ENCODE peak calls at places on chromosomes 1 and 21, in five cellular contexts. One of them, this sample, is unnamed. For H3K27me3, the result is how much of the 10 kb centered on the place peaks cover.

GRCh38 chr21:16509466-16509865 is 779.7 kb downstream of the USP25 start:
- DNase-seq in fibroblast of lung: peak
- DNase-seq in ovary: no peak
- DNase-seq in transverse colon: no peak
- DNase-seq in left lung: no peak
- DNase-seq in this sample: no peak

GRCh38 chr1:231192620-231193163 is 30.8 kb downstream of the TRIM67 start:
- DNase-seq in transverse colon: peak
- DNase-seq in ovary: no peak
- DNase-seq in fibroblast of lung: peak
- DNase-seq in left lung: no peak
- DNase-seq in this sample: no peak

GRCh38 chr1:64654519-64655341 is 90.1 kb upstream of the RAVER2 start:
- DNase-seq in fibroblast of lung: peak
- DNase-seq in ovary: peak
- DNase-seq in left lung: no peak
- DNase-seq in transverse colon: no peak
- DNase-seq in this sample: no peak

GRCh38 chr1:19096036-19096833 is 113.8 kb downstream of the UBR4 start:
- DNase-seq in left lung: no peak
- DNase-seq in fibroblast of lung: no peak
- DNase-seq in transverse colon: peak
- DNase-seq in ovary: no peak
- DNase-seq in this sample: peak

GRCh38 chr1:107499139-107499744 is 358.4 kb downstream of the NTNG1 start:
- DNase-seq in ovary: no peak
- DNase-seq in transverse colon: no peak
- DNase-seq in left lung: no peak
- DNase-seq in fibroblast of lung: no peak
- DNase-seq in this sample: no peak

GRCh38 chr1:93489756-93490155 is 41.8 kb downstream of the FNBP1L start:
- DNase-seq in ovary: no peak
- DNase-seq in transverse colon: no peak
- DNase-seq in fibroblast of lung: peak
- DNase-seq in left lung: no peak
- DNase-seq in this sample: no peak

GRCh38 chr1:112335351-112335750 is 60.7 kb upstream of the CTTNBP2NL start:
- DNase-seq in transverse colon: no peak
- DNase-seq in fibroblast of lung: no peak
- DNase-seq in left lung: no peak
- DNase-seq in ovary: no peak
- DNase-seq in this sample: no peak

GRCh38 chr1:206792939-206793607 is 20.8 kb upstream of the IL10 start:
- DNase-seq in transverse colon: no peak
- DNase-seq in ovary: no peak
- DNase-seq in fibroblast of lung: peak
- DNase-seq in left lung: no peak
- DNase-seq in this sample: no peak

GRCh38 chr1:53734650-53735211 is 4.2 kb downstream of the GLIS1 start:
- DNase-seq in transverse colon: no peak
- DNase-seq in left lung: no peak
- DNase-seq in fibroblast of lung: peak
- DNase-seq in ovary: no peak
- DNase-seq in this sample: no peak

GRCh38 chr1:177838910-177839309 is 130.9 kb downstream of the SEC16B start:
- DNase-seq in left lung: no peak
- DNase-seq in ovary: no peak
- DNase-seq in transverse colon: no peak
- DNase-seq in fibroblast of lung: no peak
- DNase-seq in this sample: no peak

GRCh38 chr21:42655797-42656770 is 2.7 kb downstream of the PDE9A start:
- DNase-seq in left lung: peak
- DNase-seq in ovary: no peak
- DNase-seq in fibroblast of lung: no peak
- DNase-seq in transverse colon: peak
- DNase-seq in this sample: peak

GRCh38 chr1:200243042-200243437 is 166.8 kb downstream of the ZNF281 start:
- DNase-seq in fibroblast of lung: peak
- DNase-seq in left lung: no peak
- DNase-seq in transverse colon: no peak
- DNase-seq in ovary: no peak
- DNase-seq in this sample: no peak

GRCh38 chr1:94936861-94937620 is 10.1 kb upstream of the CNN3 start:
- DNase-seq in transverse colon: no peak
- DNase-seq in ovary: no peak
- DNase-seq in left lung: no peak
- DNase-seq in fibroblast of lung: no peak
- DNase-seq in this sample: no peak

GRCh38 chr1:109765483-109765815 is 1.7 kb upstream of the EPS8L3 start:
- DNase-seq in transverse colon: no peak
- DNase-seq in left lung: peak
- DNase-seq in ovary: no peak
- DNase-seq in fibroblast of lung: no peak
- DNase-seq in this sample: no peak

GRCh38 chr21:24436236-24436635 is 1171.0 kb downstream of the MRPL39 start:
- DNase-seq in left lung: no peak
- DNase-seq in fibroblast of lung: no peak
- DNase-seq in ovary: no peak
- DNase-seq in transverse colon: no peak
- DNase-seq in this sample: no peak

GRCh38 chr1:25707280-25708016 is 90.9 kb downstream of the MAN1C1 start:
- DNase-seq in transverse colon: no peak
- DNase-seq in left lung: no peak
- DNase-seq in fibroblast of lung: no peak
- DNase-seq in ovary: no peak
- DNase-seq in this sample: peak

GRCh38 chr1:15410223-15410883 is 665 bp downstream of the EFHD2 start:
- DNase-seq in transverse colon: no peak
- DNase-seq in ovary: no peak
- DNase-seq in fibroblast of lung: no peak
- DNase-seq in left lung: peak
- DNase-seq in this sample: peak

GRCh38 chr21:43782741-43783700 is 6.4 kb upstream of the RRP1 start:
- DNase-seq in transverse colon: no peak
- DNase-seq in left lung: no peak
- DNase-seq in fibroblast of lung: no peak
- DNase-seq in ovary: no peak
- DNase-seq in this sample: no peak

GRCh38 chr1:29210278-29211085 is 20.3 kb downstream of the MECR start:
- DNase-seq in left lung: no peak
- DNase-seq in transverse colon: no peak
- DNase-seq in fibroblast of lung: no peak
- DNase-seq in ovary: no peak
- DNase-seq in this sample: no peak

GRCh38 chr1:95438213-95438948 is 204.4 kb downstream of the RWDD3 start:
- DNase-seq in transverse colon: no peak
- DNase-seq in fibroblast of lung: no peak
- DNase-seq in ovary: no peak
- DNase-seq in left lung: no peak
- DNase-seq in this sample: peak

GRCh38 chr1:22089134-22089571 is 36.6 kb downstream of the CDC42 start:
- DNase-seq in transverse colon: no peak
- DNase-seq in fibroblast of lung: no peak
- DNase-seq in left lung: no peak
- DNase-seq in ovary: no peak
- DNase-seq in this sample: no peak

GRCh38 chr1:63632110-63632509 is 38.9 kb downstream of the PGM1 start:
- DNase-seq in fibroblast of lung: no peak
- DNase-seq in transverse colon: no peak
- DNase-seq in left lung: no peak
- DNase-seq in ovary: no peak
- DNase-seq in this sample: no peak

GRCh38 chr1:55040083-55040952 is 970 bp downstream of the PCSK9 start:
- DNase-seq in ovary: no peak
- DNase-seq in left lung: no peak
- DNase-seq in fibroblast of lung: peak
- DNase-seq in transverse colon: no peak
- DNase-seq in this sample: peak

GRCh38 chr1:46169811-46170454 is 5.0 kb upstream of the TSPAN1 start:
- DNase-seq in transverse colon: no peak
- DNase-seq in fibroblast of lung: no peak
- DNase-seq in left lung: no peak
- DNase-seq in ovary: no peak
- DNase-seq in this sample: no peak

GRCh38 chr1:170666661-170667060 is 2.7 kb downstream of the PRRX1 start:
- DNase-seq in transverse colon: no peak
- DNase-seq in fibroblast of lung: no peak
- DNase-seq in ovary: no peak
- DNase-seq in left lung: peak
- DNase-seq in this sample: peak

GRCh38 chr1:169494343-169494742 is 8.6 kb upstream of the SLC19A2 start:
- DNase-seq in left lung: no peak
- DNase-seq in fibroblast of lung: no peak
- DNase-seq in transverse colon: no peak
- DNase-seq in ovary: no peak
- DNase-seq in this sample: no peak

GRCh38 chr21:31335957-31336738 is 7.9 kb downstream of the TIAM1 start:
- DNase-seq in left lung: no peak
- DNase-seq in transverse colon: no peak
- DNase-seq in ovary: no peak
- DNase-seq in fibroblast of lung: peak
- DNase-seq in this sample: no peak

GRCh38 chr1:156496211-156496761 is 4.3 kb downstream of the MEF2D start:
- DNase-seq in fibroblast of lung: no peak
- DNase-seq in transverse colon: peak
- DNase-seq in left lung: no peak
- DNase-seq in ovary: no peak
- DNase-seq in this sample: no peak

GRCh38 chr1:164184273-164184672 is 374.7 kb upstream of the PBX1 start:
- DNase-seq in fibroblast of lung: no peak
- DNase-seq in ovary: no peak
- DNase-seq in transverse colon: peak
- DNase-seq in left lung: no peak
- DNase-seq in this sample: no peak

GRCh38 chr1:171218661-171219060 is 29.6 kb upstream of the FMO1 start:
- DNase-seq in ovary: no peak
- DNase-seq in transverse colon: no peak
- DNase-seq in fibroblast of lung: no peak
- DNase-seq in left lung: no peak
- DNase-seq in this sample: no peak

GRCh38 chr1:116763116-116763786 is 9.0 kb downstream of the CD2 start:
- DNase-seq in fibroblast of lung: peak
- DNase-seq in transverse colon: no peak
- DNase-seq in ovary: no peak
- DNase-seq in left lung: no peak
- DNase-seq in this sample: no peak

GRCh38 chr1:202133521-202133920 is 10.8 kb downstream of the GPR37L1 start:
- DNase-seq in left lung: no peak
- DNase-seq in fibroblast of lung: no peak
- DNase-seq in transverse colon: no peak
- DNase-seq in ovary: no peak
- DNase-seq in this sample: no peak

GRCh38 chr1:202131956-202132821 is 9.5 kb downstream of the GPR37L1 start:
- DNase-seq in fibroblast of lung: no peak
- DNase-seq in transverse colon: peak
- DNase-seq in ovary: peak
- DNase-seq in left lung: no peak
- DNase-seq in this sample: peak

GRCh38 chr1:202134645-202135172 is 9.8 kb downstream of the ARL8A start:
- DNase-seq in fibroblast of lung: no peak
- DNase-seq in left lung: no peak
- DNase-seq in transverse colon: no peak
- DNase-seq in ovary: no peak
- DNase-seq in this sample: no peak

GRCh38 chr1:202133989-202134388 is 10.5 kb downstream of the ARL8A start:
- DNase-seq in left lung: no peak
- DNase-seq in ovary: no peak
- DNase-seq in transverse colon: no peak
- DNase-seq in fibroblast of lung: no peak
- DNase-seq in this sample: no peak

GRCh38 chr1:202133016-202133415 is 10.3 kb downstream of the GPR37L1 start:
- DNase-seq in fibroblast of lung: no peak
- DNase-seq in transverse colon: no peak
- DNase-seq in ovary: peak
- DNase-seq in left lung: no peak
- DNase-seq in this sample: no peak
- H3K27me3 ChIP-seq in fibroblast of lung: under half
- H3K27me3 ChIP-seq in transverse colon: under half
- H3K27me3 ChIP-seq in ovary: under half
- H3K27me3 ChIP-seq in left lung: under half
- H3K27me3 ChIP-seq in this sample: under half

GRCh38 chr1:152109231-152109997 is 5.8 kb downstream of the TCHH start:
- DNase-seq in fibroblast of lung: peak
- DNase-seq in transverse colon: no peak
- DNase-seq in ovary: no peak
- DNase-seq in left lung: no peak
- DNase-seq in this sample: peak
- H3K4me3 ChIP-seq in fibroblast of lung: peak
- H3K4me3 ChIP-seq in transverse colon: peak
- H3K4me3 ChIP-seq in ovary: no peak
- H3K4me3 ChIP-seq in left lung: no peak
- H3K4me3 ChIP-seq in this sample: no peak

GRCh38 chr1:181493885-181494284 is 10.6 kb downstream of the CACNA1E start:
- DNase-seq in fibroblast of lung: no peak
- DNase-seq in transverse colon: no peak
- DNase-seq in ovary: no peak
- DNase-seq in left lung: no peak
- DNase-seq in this sample: no peak

GRCh38 chr1:181493145-181493544 is 9.8 kb downstream of the CACNA1E start:
- DNase-seq in ovary: no peak
- DNase-seq in fibroblast of lung: no peak
- DNase-seq in transverse colon: no peak
- DNase-seq in left lung: no peak
- DNase-seq in this sample: no peak

GRCh38 chr1:181499825-181500224 is 16.5 kb downstream of the CACNA1E start:
- DNase-seq in transverse colon: no peak
- DNase-seq in fibroblast of lung: no peak
- DNase-seq in left lung: no peak
- DNase-seq in ovary: no peak
- DNase-seq in this sample: no peak

GRCh38 chr1:181497870-181498269 is 14.6 kb downstream of the CACNA1E start:
- DNase-seq in left lung: no peak
- DNase-seq in transverse colon: no peak
- DNase-seq in fibroblast of lung: no peak
- DNase-seq in ovary: no peak
- DNase-seq in this sample: peak

GRCh38 chr1:181496759-181497158 is 13.4 kb downstream of the CACNA1E start:
- DNase-seq in left lung: no peak
- DNase-seq in transverse colon: no peak
- DNase-seq in ovary: no peak
- DNase-seq in fibroblast of lung: no peak
- DNase-seq in this sample: no peak
- H3K27me3 ChIP-seq in left lung: under half
- H3K27me3 ChIP-seq in transverse colon: under half
- H3K27me3 ChIP-seq in ovary: under half
- H3K27me3 ChIP-seq in fibroblast of lung: under half
- H3K27me3 ChIP-seq in this sample: under half

DNA sequence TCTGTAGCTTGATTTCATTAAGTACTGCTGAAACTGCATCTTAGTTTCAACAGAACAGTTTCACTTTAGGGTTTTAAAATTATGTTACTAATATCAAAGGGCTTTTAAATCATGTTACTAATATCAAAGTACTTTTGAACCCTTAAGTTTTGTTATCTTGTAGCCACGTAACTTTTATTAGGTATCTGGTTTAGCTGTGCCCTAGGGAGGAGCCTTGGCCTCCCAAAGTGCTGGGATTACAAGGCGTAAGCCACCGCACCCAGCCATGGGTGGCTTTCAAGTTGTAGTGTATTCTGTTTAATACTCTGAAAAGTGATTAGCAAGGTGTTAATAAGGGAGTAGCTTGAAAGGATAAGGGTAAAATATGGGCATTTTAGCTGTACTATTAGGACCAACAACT is 2.0 kb downstream of the KDM4A start:
- DNase-seq in fibroblast of lung: no peak
- DNase-seq in transverse colon: peak
- DNase-seq in ovary: no peak
- DNase-seq in left lung: no peak
- DNase-seq in this sample: no peak
- H3K4me3 ChIP-seq in fibroblast of lung: peak
- H3K4me3 ChIP-seq in transverse colon: peak
- H3K4me3 ChIP-seq in ovary: no peak
- H3K4me3 ChIP-seq in left lung: no peak
- H3K4me3 ChIP-seq in this sample: no peak